ENCODE peak calls at places on chromosomes 7 and 10, in eight cellular contexts. One of them, this sample, is unnamed.

GRCh38 chr7:132002343-132002968 is 446.0 kb upstream of the PODXL start:
- DNase-seq in endothelial cell of umbilical vein: no peak
- DNase-seq in hepatocyte: no peak
- DNase-seq in AG04450: no peak
- DNase-seq in AG04449: no peak
- DNase-seq in BJ: no peak
- DNase-seq in lower lobe of right lung: no peak
- DNase-seq in psoas muscle: no peak
- DNase-seq in this sample: no peak

GRCh38 chr10:24292304-24293291 is 83.7 kb downstream of the KIAA1217 start:
- DNase-seq in BJ: no peak
- DNase-seq in AG04450: no peak
- DNase-seq in AG04449: no peak
- DNase-seq in lower lobe of right lung: no peak
- DNase-seq in hepatocyte: no peak
- DNase-seq in endothelial cell of umbilical vein: no peak
- DNase-seq in psoas muscle: no peak
- DNase-seq in this sample: no peak

GRCh38 chr7:141158562-141158961 is 84.7 kb downstream of the TMEM178B start:
- DNase-seq in AG04450: peak
- DNase-seq in lower lobe of right lung: no peak
- DNase-seq in psoas muscle: peak
- DNase-seq in hepatocyte: peak
- DNase-seq in BJ: peak
- DNase-seq in AG04449: peak
- DNase-seq in endothelial cell of umbilical vein: no peak
- DNase-seq in this sample: peak

GRCh38 chr10:68223535-68224165 is 8.3 kb downstream of the ATOH7 start:
- DNase-seq in BJ: no peak
- DNase-seq in endothelial cell of umbilical vein: no peak
- DNase-seq in AG04449: no peak
- DNase-seq in psoas muscle: no peak
- DNase-seq in hepatocyte: peak
- DNase-seq in AG04450: no peak
- DNase-seq in lower lobe of right lung: no peak
- DNase-seq in this sample: no peak

GRCh38 chr7:150481207-150481920 is 30.9 kb downstream of the GIMAP8 start:
- DNase-seq in AG04450: no peak
- DNase-seq in BJ: no peak
- DNase-seq in hepatocyte: no peak
- DNase-seq in lower lobe of right lung: no peak
- DNase-seq in psoas muscle: no peak
- DNase-seq in endothelial cell of umbilical vein: no peak
- DNase-seq in AG04449: no peak
- DNase-seq in this sample: no peak

GRCh38 chr7:72805526-72806494 is 22.2 kb downstream of the TYW1B start:
- DNase-seq in BJ: peak
- DNase-seq in hepatocyte: no peak
- DNase-seq in psoas muscle: no peak
- DNase-seq in AG04450: no peak
- DNase-seq in lower lobe of right lung: no peak
- DNase-seq in endothelial cell of umbilical vein: no peak
- DNase-seq in AG04449: peak
- DNase-seq in this sample: peak

GRCh38 chr10:62754963-62755362 is 49.6 kb upstream of the ADO start:
- DNase-seq in AG04449: no peak
- DNase-seq in hepatocyte: no peak
- DNase-seq in BJ: no peak
- DNase-seq in psoas muscle: no peak
- DNase-seq in AG04450: no peak
- DNase-seq in lower lobe of right lung: no peak
- DNase-seq in endothelial cell of umbilical vein: no peak
- DNase-seq in this sample: no peak

GRCh38 chr7:105674200-105675030 is 93.1 kb upstream of the EFCAB10 start:
- DNase-seq in psoas muscle: no peak
- DNase-seq in AG04450: no peak
- DNase-seq in AG04449: no peak
- DNase-seq in endothelial cell of umbilical vein: no peak
- DNase-seq in lower lobe of right lung: no peak
- DNase-seq in hepatocyte: no peak
- DNase-seq in BJ: no peak
- DNase-seq in this sample: no peak

GRCh38 chr7:156640949-156641485 is 443 bp downstream of the RNF32 start:
- DNase-seq in hepatocyte: peak
- DNase-seq in AG04449: no peak
- DNase-seq in psoas muscle: peak
- DNase-seq in BJ: no peak
- DNase-seq in endothelial cell of umbilical vein: no peak
- DNase-seq in AG04450: no peak
- DNase-seq in lower lobe of right lung: peak
- DNase-seq in this sample: peak

GRCh38 chr10:126235091-126235978 is 152.9 kb downstream of the ADAM12 start:
- DNase-seq in endothelial cell of umbilical vein: no peak
- DNase-seq in AG04449: no peak
- DNase-seq in psoas muscle: no peak
- DNase-seq in AG04450: no peak
- DNase-seq in lower lobe of right lung: no peak
- DNase-seq in hepatocyte: no peak
- DNase-seq in BJ: no peak
- DNase-seq in this sample: no peak

GRCh38 chr10:96586419-96587254 is at the start of gene TM9SF3:
- DNase-seq in hepatocyte: peak
- DNase-seq in endothelial cell of umbilical vein: peak
- DNase-seq in psoas muscle: peak
- DNase-seq in lower lobe of right lung: peak
- DNase-seq in AG04449: no peak
- DNase-seq in AG04450: peak
- DNase-seq in BJ: peak
- DNase-seq in this sample: peak

GRCh38 chr10:82558208-82558607 is 683.2 kb downstream of the NRG3 start:
- DNase-seq in endothelial cell of umbilical vein: peak
- DNase-seq in AG04449: no peak
- DNase-seq in BJ: no peak
- DNase-seq in AG04450: no peak
- DNase-seq in hepatocyte: peak
- DNase-seq in lower lobe of right lung: no peak
- DNase-seq in psoas muscle: no peak
- DNase-seq in this sample: no peak

GRCh38 chr10:51257511-51258248 is 183.4 kb downstream of the PRKG1 start:
- DNase-seq in AG04449: no peak
- DNase-seq in BJ: no peak
- DNase-seq in hepatocyte: no peak
- DNase-seq in psoas muscle: no peak
- DNase-seq in lower lobe of right lung: no peak
- DNase-seq in endothelial cell of umbilical vein: no peak
- DNase-seq in AG04450: no peak
- DNase-seq in this sample: peak

GRCh38 chr10:4909118-4909517 is 54.1 kb upstream of the AKR1C1 start:
- DNase-seq in BJ: no peak
- DNase-seq in lower lobe of right lung: no peak
- DNase-seq in AG04449: no peak
- DNase-seq in endothelial cell of umbilical vein: no peak
- DNase-seq in psoas muscle: no peak
- DNase-seq in hepatocyte: no peak
- DNase-seq in AG04450: no peak
- DNase-seq in this sample: no peak

GRCh38 chr10:124743188-124744046 is 761 bp downstream of the FAM53B start:
- DNase-seq in BJ: no peak
- DNase-seq in AG04449: no peak
- DNase-seq in hepatocyte: peak
- DNase-seq in lower lobe of right lung: peak
- DNase-seq in psoas muscle: peak
- DNase-seq in AG04450: no peak
- DNase-seq in endothelial cell of umbilical vein: peak
- DNase-seq in this sample: peak

GRCh38 chr10:27464993-27465392 is 39.1 kb upstream of the RAB18 start:
- DNase-seq in hepatocyte: no peak
- DNase-seq in psoas muscle: no peak
- DNase-seq in endothelial cell of umbilical vein: no peak
- DNase-seq in AG04450: no peak
- DNase-seq in AG04449: no peak
- DNase-seq in lower lobe of right lung: no peak
- DNase-seq in BJ: no peak
- DNase-seq in this sample: no peak

GRCh38 chr7:99381664-99382075 is 7.1 kb downstream of the ARPC1B start:
- DNase-seq in psoas muscle: no peak
- DNase-seq in AG04449: no peak
- DNase-seq in endothelial cell of umbilical vein: no peak
- DNase-seq in AG04450: no peak
- DNase-seq in BJ: no peak
- DNase-seq in lower lobe of right lung: no peak
- DNase-seq in hepatocyte: no peak
- DNase-seq in this sample: no peak

GRCh38 chr7:92179393-92179924 is 517 bp upstream of the LRRD1 start:
- DNase-seq in lower lobe of right lung: no peak
- DNase-seq in hepatocyte: no peak
- DNase-seq in psoas muscle: no peak
- DNase-seq in AG04449: no peak
- DNase-seq in endothelial cell of umbilical vein: no peak
- DNase-seq in AG04450: no peak
- DNase-seq in BJ: no peak
- DNase-seq in this sample: peak

GRCh38 chr7:22116451-22117027 is 170.8 kb upstream of the CDCA7L start:
- DNase-seq in endothelial cell of umbilical vein: no peak
- DNase-seq in psoas muscle: no peak
- DNase-seq in lower lobe of right lung: no peak
- DNase-seq in AG04450: peak
- DNase-seq in hepatocyte: no peak
- DNase-seq in AG04449: no peak
- DNase-seq in BJ: no peak
- DNase-seq in this sample: no peak

GRCh38 chr7:27677912-27678612 is 15.4 kb upstream of the HIBADH start:
- DNase-seq in AG04449: peak
- DNase-seq in AG04450: peak
- DNase-seq in psoas muscle: no peak
- DNase-seq in lower lobe of right lung: no peak
- DNase-seq in endothelial cell of umbilical vein: peak
- DNase-seq in hepatocyte: peak
- DNase-seq in BJ: peak
- DNase-seq in this sample: peak

GRCh38 chr7:92766461-92767003 is 69.8 kb downstream of the CDK6 start:
- DNase-seq in hepatocyte: peak
- DNase-seq in AG04449: no peak
- DNase-seq in psoas muscle: no peak
- DNase-seq in lower lobe of right lung: no peak
- DNase-seq in AG04450: no peak
- DNase-seq in BJ: no peak
- DNase-seq in endothelial cell of umbilical vein: peak
- DNase-seq in this sample: peak

GRCh38 chr10:71927669-71928592 is 36.3 kb upstream of the CHST3 start:
- DNase-seq in psoas muscle: no peak
- DNase-seq in hepatocyte: no peak
- DNase-seq in lower lobe of right lung: no peak
- DNase-seq in endothelial cell of umbilical vein: no peak
- DNase-seq in AG04450: peak
- DNase-seq in AG04449: peak
- DNase-seq in BJ: peak
- DNase-seq in this sample: peak

GRCh38 chr7:129829677-129830631 is 122.8 kb downstream of the UBE2H start:
- DNase-seq in endothelial cell of umbilical vein: peak
- DNase-seq in lower lobe of right lung: peak
- DNase-seq in hepatocyte: peak
- DNase-seq in AG04450: peak
- DNase-seq in psoas muscle: peak
- DNase-seq in BJ: no peak
- DNase-seq in AG04449: no peak
- DNase-seq in this sample: peak
- H3K4me3 ChIP-seq in endothelial cell of umbilical vein: no peak
- H3K4me3 ChIP-seq in lower lobe of right lung: peak
- H3K4me3 ChIP-seq in hepatocyte: no peak
- H3K4me3 ChIP-seq in AG04450: no peak
- H3K4me3 ChIP-seq in psoas muscle: peak
- H3K4me3 ChIP-seq in BJ: no peak
- H3K4me3 ChIP-seq in AG04449: no peak
- H3K4me3 ChIP-seq in this sample: peak

GRCh38 chr10:54415483-54415882 is 385.5 kb downstream of the PCDH15 start:
- DNase-seq in AG04449: no peak
- DNase-seq in hepatocyte: no peak
- DNase-seq in endothelial cell of umbilical vein: no peak
- DNase-seq in BJ: no peak
- DNase-seq in lower lobe of right lung: no peak
- DNase-seq in AG04450: no peak
- DNase-seq in psoas muscle: no peak
- DNase-seq in this sample: no peak
- TF ChIP-seq CTCF in AG04449: no peak
- TF ChIP-seq CTCF in hepatocyte: no peak
- TF ChIP-seq CTCF in endothelial cell of umbilical vein: no peak
- TF ChIP-seq CTCF in BJ: no peak
- TF ChIP-seq CTCF in lower lobe of right lung: no peak
- TF ChIP-seq CTCF in AG04450: no peak
- TF ChIP-seq CTCF in psoas muscle: no peak
- TF ChIP-seq CTCF in this sample: no peak

DNA sequence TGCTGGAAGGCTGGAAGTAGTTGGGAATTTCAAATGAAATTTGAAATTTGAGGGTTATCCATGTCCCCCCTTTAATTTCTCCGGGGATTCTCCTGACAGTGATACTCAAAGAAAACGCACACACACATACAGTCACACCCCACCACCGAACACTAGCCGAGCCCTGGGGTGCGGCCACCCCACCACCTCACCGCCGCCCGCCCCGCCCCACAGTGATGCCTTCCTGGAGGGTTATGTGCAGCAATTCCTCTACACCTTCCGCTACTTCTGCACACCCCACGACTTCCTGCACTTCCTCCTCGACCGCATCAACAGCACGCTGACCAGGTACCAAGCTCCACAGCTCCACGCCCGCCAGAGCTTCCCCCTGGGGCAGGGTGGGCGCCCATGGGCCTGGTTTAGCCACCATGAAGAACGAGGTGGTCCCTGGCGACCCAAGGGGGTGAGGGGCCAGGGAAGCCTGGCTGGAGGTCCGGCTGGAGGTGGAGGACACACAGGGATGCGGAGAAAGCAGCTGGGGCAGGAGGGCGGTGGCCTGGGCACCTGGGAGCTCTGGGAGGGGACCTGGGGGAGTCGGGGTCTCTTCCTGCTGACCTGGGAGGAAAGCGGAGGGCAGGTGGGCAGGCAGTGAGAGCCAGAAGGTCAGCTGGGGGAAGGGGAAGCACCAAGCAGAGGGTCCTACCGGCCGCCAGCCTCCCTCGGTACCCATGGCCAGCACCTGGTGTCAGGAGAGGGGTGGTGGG is 19.4 kb upstream of the UTF1 start:
- DNase-seq in lower lobe of right lung: no peak
- DNase-seq in AG04450: no peak
- DNase-seq in AG04449: no peak
- DNase-seq in BJ: no peak
- DNase-seq in endothelial cell of umbilical vein: no peak
- DNase-seq in hepatocyte: no peak
- DNase-seq in psoas muscle: no peak
- DNase-seq in this sample: no peak
- H3K4me3 ChIP-seq in lower lobe of right lung: no peak
- H3K4me3 ChIP-seq in AG04450: no peak
- H3K4me3 ChIP-seq in AG04449: no peak
- H3K4me3 ChIP-seq in BJ: no peak
- H3K4me3 ChIP-seq in endothelial cell of umbilical vein: no peak
- H3K4me3 ChIP-seq in hepatocyte: no peak
- H3K4me3 ChIP-seq in psoas muscle: no peak
- H3K4me3 ChIP-seq in this sample: no peak

GRCh38 chr10:92757066-92757716 is 67.4 kb downstream of the HHEX start:
- DNase-seq in AG04450: peak
- DNase-seq in lower lobe of right lung: peak
- DNase-seq in psoas muscle: peak
- DNase-seq in BJ: peak
- DNase-seq in AG04449: peak
- DNase-seq in hepatocyte: peak
- DNase-seq in endothelial cell of umbilical vein: peak
- DNase-seq in this sample: peak
- TF ChIP-seq CTCF in AG04450: peak
- TF ChIP-seq CTCF in lower lobe of right lung: peak
- TF ChIP-seq CTCF in psoas muscle: no peak
- TF ChIP-seq CTCF in BJ: peak
- TF ChIP-seq CTCF in AG04449: no peak
- TF ChIP-seq CTCF in hepatocyte: no peak
- TF ChIP-seq CTCF in endothelial cell of umbilical vein: no peak
- TF ChIP-seq CTCF in this sample: no peak

This sample was measured in foreskin fibroblast.